ENCODE peak calls at places on chromosome 1, in seven cellular contexts. V is OCI-LY7, M is hepatocyte, S is tibial nerve, T is stomach, Q is upper lobe of left lung, I is PC-3. N is an unnamed sample.

GRCh38 chr1:181807251-181807650 is 254.3 kb downstream of the ZNF648 start:
- DNase-seq in V (no peak), M (no peak), S (no peak), T (no peak), Q (no peak), I (no peak), N (no peak)

GRCh38 chr1:114485286-114485685 is 25.7 kb downstream of the TRIM33 start:
- DNase-seq in V (no peak), M (no peak), S (no peak), T (no peak), Q (no peak), I (no peak), N (no peak)

GRCh38 chr1:87327362-87328120 is 1.1 kb upstream of the LMO4 start:
- DNase-seq in V (no peak), M (no peak), S (no peak), T (no peak), Q (no peak), I (peak; percentile 6), N (no peak)

GRCh38 chr1:88985033-88985432 is 7.4 kb downstream of the KYAT3 start:
- DNase-seq in V (no peak), M (peak; percentile 48), S (peak; percentile 28), T (peak; percentile 57), Q (no peak), I (peak; percentile 95), N (no peak)

GRCh38 chr1:160209656-160210046 is 4.5 kb downstream of the PEA15 start:
- DNase-seq in V (no peak), M (no peak), S (no peak), T (no peak), Q (no peak), I (no peak), N (peak; percentile 95)

GRCh38 chr1:101128211-101128727 is 102.7 kb upstream of the DPH5 start:
- DNase-seq in V (peak; percentile 85), M (no peak), S (no peak), T (no peak), Q (no peak), I (no peak), N (peak; percentile 64)

GRCh38 chr1:100622966-100623762 is 85.2 kb downstream of the GPR88 start:
- DNase-seq in V (no peak), M (no peak), S (no peak), T (no peak), Q (no peak), I (peak; percentile 93), N (no peak)

GRCh38 chr1:163171826-163172225 is 30.9 kb downstream of the RGS5 start:
- DNase-seq in V (no peak), M (no peak), S (no peak), T (no peak), Q (no peak), I (no peak), N (no peak)

GRCh38 chr1:183075861-183076260 is 52.6 kb downstream of the LAMC1 start:
- DNase-seq in V (no peak), M (no peak), S (no peak), T (no peak), Q (no peak), I (peak; percentile 21), N (no peak)

GRCh38 chr1:68322837-68323687 is 90.7 kb upstream of the WLS start:
- DNase-seq in V (no peak), M (no peak), S (peak; percentile 37), T (no peak), Q (no peak), I (no peak), N (no peak)

GRCh38 chr1:197915797-197916686 is 1.1 kb upstream of the LHX9 start:
- DNase-seq in V (no peak), M (peak; percentile 76), S (no peak), T (no peak), Q (no peak), I (peak; percentile 79), N (peak; percentile 99)

GRCh38 chr1:12384836-12385456 is 155.1 kb downstream of the VPS13D start:
- DNase-seq in V (no peak), M (no peak), S (no peak), T (no peak), Q (no peak), I (peak; percentile 40), N (no peak)

GRCh38 chr1:151060241-151061011 is at the start of gene MLLT11:
- DNase-seq in V (peak; percentile 72), M (peak; percentile 83), S (peak; percentile 36), T (no peak), Q (no peak), I (peak; percentile 66), N (peak; percentile 97)

GRCh38 chr1:245489838-245490237 is 335.1 kb downstream of the KIF26B start:
- DNase-seq in V (no peak), M (no peak), S (no peak), T (no peak), Q (no peak), I (no peak), N (no peak)

GRCh38 chr1:53182111-53182593 is 14.5 kb upstream of the CPT2 start:
- DNase-seq in V (peak; percentile 82), M (peak; percentile 88), S (peak; percentile 96), T (peak; percentile 90), Q (peak; percentile 86), I (peak; percentile 95), N (peak; percentile 86)
- H3K27ac ChIP-seq in V (no peak overlapping the region), M (peak overlapping the region; percentile 88), S (peak overlapping the region; percentile 69), T (peak overlapping the region; percentile 75), Q (peak overlapping the region; percentile 35), I (no peak overlapping the region), N (peak overlapping the region; percentile 63)

DNA sequence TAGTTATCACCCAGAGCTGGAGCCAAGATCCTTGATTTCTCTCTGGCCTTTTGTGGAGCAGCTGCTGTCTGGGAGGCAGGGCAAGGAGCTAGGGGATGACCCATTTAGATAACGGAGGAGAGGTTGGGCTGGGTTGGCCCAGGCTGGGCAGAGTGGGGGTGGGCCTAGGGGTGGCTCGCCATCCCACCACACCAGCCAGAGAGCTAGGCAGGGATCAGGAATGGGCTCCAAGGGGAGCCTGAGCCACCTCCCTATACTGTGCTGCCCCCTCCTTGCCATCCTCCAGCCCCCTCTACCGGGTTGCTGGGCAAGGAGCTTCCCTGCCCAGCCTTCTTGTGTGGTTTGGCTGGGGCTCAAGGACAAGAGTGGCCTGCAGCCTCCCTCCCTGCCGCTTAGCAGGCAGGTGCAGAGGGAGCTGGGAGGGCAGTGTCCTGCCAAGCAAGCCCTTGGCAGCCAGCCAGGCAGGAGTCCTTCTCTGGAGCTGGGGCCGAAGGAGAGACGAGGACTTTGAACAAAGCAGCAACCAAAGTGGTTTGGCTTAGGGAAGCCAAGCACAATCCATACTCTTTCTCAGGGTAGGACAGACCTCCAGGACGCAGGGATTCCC is 4.1 kb downstream of the NUAK2 start:
- DNase-seq in V (no peak), M (peak; percentile 87), S (no peak), T (peak; percentile 96), Q (peak; percentile 93), I (peak; percentile 85), N (peak; percentile 52)
- TF ChIP-seq CTCF in V (peak; percentile 14), M (no peak), S (no peak), T (no peak), Q (peak; percentile 5), I (peak; percentile 14), N (no peak)

GRCh38 chr1:215082532-215083407 is at the start of gene KCNK2:
- DNase-seq in V (no peak), M (peak; percentile 29), S (no peak), T (no peak), Q (no peak), I (peak; percentile 28), N (peak; percentile 51)
- H3K4me3 ChIP-seq in V (no peak within 1 kb of the TSS), M (peak within 1 kb of the TSS; percentile 68), S (peak within 1 kb of the TSS; percentile 60), T (peak within 1 kb of the TSS; percentile 58), Q (peak within 1 kb of the TSS; percentile 30), I (peak within 1 kb of the TSS; percentile 67), N (peak within 1 kb of the TSS; percentile 68)

GRCh38 chr1:56359036-56359435 is 220.3 kb downstream of the PLPP3 start:
- DNase-seq in V (no peak), M (no peak), S (no peak), T (no peak), Q (no peak), I (no peak), N (no peak)

GRCh38 chr1:56357931-56358783 is 221.2 kb downstream of the PLPP3 start:
- DNase-seq in V (no peak), M (no peak), S (no peak), T (no peak), Q (no peak), I (no peak), N (no peak)

GRCh38 chr1:56360021-56360420 is 219.3 kb downstream of the PLPP3 start:
- DNase-seq in V (no peak), M (no peak), S (no peak), T (no peak), Q (no peak), I (no peak), N (no peak)

DNA sequence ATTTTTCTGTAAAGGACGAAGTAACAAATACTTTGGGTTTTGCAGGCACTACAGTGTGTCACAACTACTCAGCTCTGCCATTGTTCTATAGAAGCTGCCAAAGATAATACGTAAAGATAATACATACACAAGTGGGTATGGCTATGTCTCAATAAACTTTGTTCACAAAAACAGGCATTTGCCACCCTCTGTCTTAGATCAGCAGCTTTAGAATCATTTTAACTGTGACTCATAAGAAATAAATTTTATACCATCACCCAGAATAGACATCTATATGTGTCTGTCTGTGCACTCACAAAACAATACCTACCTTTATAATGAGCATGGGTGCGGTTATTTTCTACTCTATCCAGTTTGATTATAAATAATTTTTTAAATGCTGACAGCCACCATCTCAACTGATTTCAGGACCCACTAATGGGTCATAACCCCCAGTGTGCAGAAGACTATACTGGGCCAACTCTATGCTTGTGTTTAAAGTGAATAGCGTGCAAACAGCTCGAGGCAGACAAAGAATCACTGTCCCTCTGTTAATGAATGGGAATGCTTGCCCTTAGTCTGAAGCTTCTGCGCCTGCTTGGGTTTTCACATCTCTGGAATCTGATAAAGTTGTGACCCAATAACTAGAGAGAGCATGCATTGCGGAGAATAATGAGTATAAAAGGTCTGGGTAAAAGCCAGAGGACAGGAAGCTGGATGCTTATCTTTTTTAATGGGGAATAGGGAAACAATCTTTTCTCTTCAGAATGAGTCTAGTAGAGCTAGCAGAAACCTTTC is 216.2 kb downstream of the PLPP3 start:
- DNase-seq in V (no peak), M (no peak), S (no peak), T (no peak), Q (no peak), I (peak; percentile 70), N (no peak)
- H3K27ac ChIP-seq in V (no peak overlapping the region), M (no peak overlapping the region), S (no peak overlapping the region), T (no peak overlapping the region), Q (no peak overlapping the region), I (peak overlapping the region; percentile 32), N (no peak overlapping the region)